ENCODE peak calls at places on chromosomes 5 and 9, in nine cellular contexts. Y is CD8-positive, alpha-beta T cell; F is DND-41; I is BE2C; L is GM23338; V is H9; Q is PC-3; O is HCT116; N is PC-9. K is an unnamed sample. For H3K4me1, the result is how much of the 10 kb centered on the place peaks cover.

GRCh38 chr9:136088939-136089696 is 6.0 kb downstream of the NACC2 start:
- DNase-seq in N (no peak), L (no peak), F (no peak), V (peak), I (peak), Y (no peak), O (no peak), Q (no peak), K (peak)

GRCh38 chr5:107092695-107093094 is 578.0 kb downstream of the EFNA5 start:
- DNase-seq in F (no peak), O (no peak), L (no peak), V (no peak), I (no peak), Q (peak), N (no peak), Y (no peak), K (no peak)

GRCh38 chr5:126335871-126336270 is 87.3 kb upstream of the GRAMD2B start:
- DNase-seq in Q (no peak), V (no peak), O (no peak), Y (no peak), I (no peak), F (no peak), L (no peak), N (no peak), K (no peak)

GRCh38 chr5:36786613-36787012 is 90.0 kb upstream of the NIPBL start:
- DNase-seq in V (no peak), I (no peak), O (no peak), Y (no peak), L (no peak), F (no peak), N (no peak), Q (no peak), K (no peak)

GRCh38 chr5:160799160-160799559 is 52.9 kb downstream of the ATP10B start:
- DNase-seq in L (no peak), I (no peak), F (no peak), O (no peak), N (no peak), V (no peak), Y (no peak), Q (no peak), K (no peak)

GRCh38 chr5:82092-82491 is 9.9 kb upstream of the PLEKHG4B start:
- DNase-seq in I (no peak), V (peak), N (peak), F (no peak), L (peak), Y (no peak), Q (peak), O (no peak), K (no peak)

GRCh38 chr5:65811004-65811403 is 89.0 kb downstream of the NLN start:
- DNase-seq in O (peak), V (no peak), Q (peak), I (no peak), L (no peak), N (no peak), Y (no peak), F (no peak), K (no peak)

GRCh38 chr5:41219655-41220269 is 6.4 kb upstream of the C6 start:
- DNase-seq in O (no peak), V (no peak), F (no peak), Y (no peak), N (no peak), L (no peak), Q (no peak), I (no peak), K (no peak)

GRCh38 chr5:132594170-132594569 is 37.4 kb downstream of the RAD50 start:
- DNase-seq in Y (no peak), N (no peak), V (no peak), F (no peak), O (no peak), Q (no peak), L (no peak), I (no peak), K (no peak)

GRCh38 chr9:35729700-35730485 is 2.1 kb downstream of the TLN1 start:
- DNase-seq in I (peak), L (peak), N (no peak), Y (no peak), V (peak), O (peak), F (peak), Q (peak), K (peak)

GRCh38 chr9:96874947-96875459 is 20.7 kb upstream of the ZNF782 start:
- DNase-seq in V (no peak), I (no peak), Q (peak), N (peak), L (no peak), F (no peak), O (peak), Y (no peak), K (no peak)

GRCh38 chr5:78127875-78128274 is 166.6 kb downstream of the AP3B1 start:
- DNase-seq in Y (no peak), I (peak), V (no peak), F (no peak), N (no peak), Q (no peak), O (no peak), L (peak), K (no peak)

GRCh38 chr9:137589441-137590122 is 730 bp downstream of the ZMYND19 start:
- DNase-seq in N (peak), O (no peak), I (no peak), F (peak), L (peak), V (no peak), Q (no peak), Y (no peak), K (no peak)

GRCh38 chr9:4141201-4141750 is 158.6 kb downstream of the GLIS3 start:
- DNase-seq in Q (peak), F (no peak), I (no peak), Y (no peak), V (no peak), O (no peak), N (peak), L (no peak), K (no peak)

GRCh38 chr9:109717342-109717741 is 62.7 kb upstream of the PALM2AKAP2 start:
- DNase-seq in O (peak), I (no peak), F (no peak), L (no peak), Y (no peak), Q (no peak), V (no peak), N (no peak), K (no peak)

GRCh38 chr9:129142115-129142514 is 30.9 kb downstream of the PTPA start:
- DNase-seq in Q (no peak), O (no peak), N (no peak), F (no peak), Y (no peak), V (no peak), I (no peak), L (no peak), K (no peak)

GRCh38 chr9:129143461-129143927 is 32.3 kb downstream of the PTPA start:
- DNase-seq in F (no peak), Q (no peak), V (peak), L (peak), I (no peak), O (no peak), Y (no peak), N (no peak), K (peak)

GRCh38 chr9:129141066-129142041 is 30.1 kb downstream of the PTPA start:
- DNase-seq in V (peak), L (no peak), N (peak), Q (no peak), O (no peak), Y (no peak), I (no peak), F (no peak), K (no peak)

GRCh38 chr9:129143031-129143441 is 31.8 kb downstream of the PTPA start:
- DNase-seq in L (peak), V (peak), I (peak), Y (peak), O (peak), N (peak), Q (peak), F (peak), K (peak)

DNA sequence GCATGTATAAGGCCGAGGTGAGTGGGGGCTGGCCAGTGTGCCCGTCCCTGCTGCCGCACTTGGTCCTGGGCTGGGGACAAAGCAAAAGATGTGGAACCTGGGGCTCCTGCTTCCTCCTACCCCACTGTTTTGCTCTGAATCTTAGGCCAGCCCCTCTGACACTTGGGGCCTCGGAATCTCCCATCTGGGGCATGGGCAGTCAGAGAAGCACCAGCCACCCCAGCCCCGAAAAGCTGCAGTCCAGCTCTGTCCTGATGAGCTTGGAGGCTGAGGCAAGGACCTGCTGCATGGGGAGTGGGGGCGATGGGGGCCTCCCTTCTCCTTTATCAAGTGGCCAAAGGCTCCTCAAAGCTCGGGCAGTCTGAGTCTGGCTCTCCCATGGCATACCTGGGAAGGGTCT is 31.3 kb downstream of the PTPA start:
- DNase-seq in Q (no peak), I (no peak), N (no peak), O (no peak), L (no peak), V (no peak), F (no peak), Y (no peak), K (no peak)
- H3K4me1 ChIP-seq in Q (under half), I (under half), N (half or more), O (half or more), L (half or more), V (under half), F (under half), Y (under half), K (half or more)

GRCh38 chr5:180673371-180674252 is 24.2 kb upstream of the FLT4 start:
- DNase-seq in Q (no peak), F (no peak), I (no peak), Y (no peak), V (peak), L (peak), O (no peak), N (no peak), K (no peak)
- TF ChIP-seq CTCF in Q (peak), F (peak), I (peak), Y (no peak), V (peak), L (peak), O (no peak), N (no peak), K (no peak)

DNA sequence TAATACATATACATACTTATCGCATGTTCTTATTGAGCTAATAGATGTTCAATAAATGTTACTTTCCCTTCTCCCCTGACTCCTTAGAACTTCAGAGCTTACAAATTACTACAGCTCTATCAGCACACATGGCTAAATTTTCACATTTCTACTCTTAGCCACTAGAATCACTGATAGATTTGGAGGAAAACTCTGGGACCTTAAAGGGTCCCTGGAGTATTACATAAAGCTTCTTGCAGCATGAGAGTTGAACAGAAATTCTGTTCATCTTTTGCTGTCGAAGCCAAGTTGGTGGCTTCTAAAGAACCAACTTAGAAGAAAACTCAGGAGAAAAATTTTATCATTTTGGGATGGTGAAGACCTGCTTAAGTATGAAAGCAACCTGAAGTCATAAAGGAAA is 15.5 kb downstream of the B4GALT1 start:
- DNase-seq in N (no peak), F (no peak), V (no peak), O (no peak), Q (no peak), L (no peak), I (no peak), Y (no peak), K (no peak)
- H3K4me1 ChIP-seq in N (under half), F (under half), V (under half), O (under half), Q (under half), L (under half), I (under half), Y (half or more), K (half or more)

GRCh38 chr5:33297760-33298216 is 143.0 kb upstream of the TARS1 start:
- DNase-seq in V (peak), O (no peak), F (no peak), Y (no peak), N (no peak), I (peak), L (peak), Q (no peak), K (no peak)

GRCh38 chr5:33300209-33300742 is 140.5 kb upstream of the TARS1 start:
- DNase-seq in Y (no peak), F (no peak), L (no peak), I (no peak), Q (no peak), O (no peak), N (no peak), V (no peak), K (no peak)

GRCh38 chr5:33303696-33304095 is 137.1 kb upstream of the TARS1 start:
- DNase-seq in I (no peak), N (no peak), Q (no peak), V (no peak), Y (no peak), O (no peak), F (no peak), L (no peak), K (no peak)

GRCh38 chr5:33305530-33305929 is 135.2 kb upstream of the TARS1 start:
- DNase-seq in I (no peak), V (no peak), O (no peak), N (no peak), Y (no peak), F (no peak), L (no peak), Q (no peak), K (no peak)

DNA sequence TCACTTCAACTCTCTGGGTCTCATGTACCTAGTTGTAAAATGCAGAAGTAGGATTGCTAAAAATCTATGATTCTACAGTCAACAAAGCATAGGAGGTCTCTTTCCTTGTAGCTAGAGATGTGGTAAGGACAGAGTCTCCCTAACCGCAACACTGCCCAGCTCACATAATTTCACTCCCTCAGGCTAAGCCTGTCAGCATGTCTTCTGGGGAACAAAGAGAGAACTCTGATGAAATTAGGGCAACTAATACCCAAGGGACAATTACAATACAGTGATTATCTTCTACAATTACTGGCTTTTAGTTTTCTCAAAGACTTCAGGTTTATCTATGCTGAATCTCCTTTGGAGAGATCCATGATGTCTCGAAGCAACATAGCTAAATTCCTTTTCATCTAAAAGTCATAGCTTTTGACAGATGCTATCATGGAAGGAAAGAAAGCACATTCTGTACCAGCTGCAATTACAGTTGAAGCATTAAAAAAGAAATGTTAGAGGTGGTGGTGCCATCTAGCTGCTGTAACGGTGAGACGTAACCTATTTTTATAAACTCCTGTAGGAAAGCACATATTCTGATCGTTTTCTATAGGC is 141.1 kb upstream of the TARS1 start:
- DNase-seq in Y (no peak), Q (peak), O (peak), N (peak), L (peak), I (no peak), V (no peak), F (no peak), K (no peak)
- TF ChIP-seq CTCF in Y (no peak), Q (peak), O (peak), N (peak), L (peak), I (peak), V (peak), F (peak), K (peak)

GRCh38 chr5:90739567-90739966 is 181.0 kb downstream of the ADGRV1 start:
- DNase-seq in Q (no peak), F (no peak), O (no peak), V (no peak), Y (no peak), L (no peak), I (no peak), N (no peak), K (no peak)

GRCh38 chr5:90746119-90746518 is 187.5 kb downstream of the ADGRV1 start:
- DNase-seq in Y (no peak), F (no peak), O (no peak), N (no peak), I (no peak), L (no peak), V (no peak), Q (no peak), K (no peak)

GRCh38 chr5:90740244-90740799 is 181.7 kb downstream of the ADGRV1 start:
- DNase-seq in Y (no peak), L (peak), Q (no peak), F (no peak), I (no peak), V (no peak), O (no peak), N (no peak), K (no peak)

DNA sequence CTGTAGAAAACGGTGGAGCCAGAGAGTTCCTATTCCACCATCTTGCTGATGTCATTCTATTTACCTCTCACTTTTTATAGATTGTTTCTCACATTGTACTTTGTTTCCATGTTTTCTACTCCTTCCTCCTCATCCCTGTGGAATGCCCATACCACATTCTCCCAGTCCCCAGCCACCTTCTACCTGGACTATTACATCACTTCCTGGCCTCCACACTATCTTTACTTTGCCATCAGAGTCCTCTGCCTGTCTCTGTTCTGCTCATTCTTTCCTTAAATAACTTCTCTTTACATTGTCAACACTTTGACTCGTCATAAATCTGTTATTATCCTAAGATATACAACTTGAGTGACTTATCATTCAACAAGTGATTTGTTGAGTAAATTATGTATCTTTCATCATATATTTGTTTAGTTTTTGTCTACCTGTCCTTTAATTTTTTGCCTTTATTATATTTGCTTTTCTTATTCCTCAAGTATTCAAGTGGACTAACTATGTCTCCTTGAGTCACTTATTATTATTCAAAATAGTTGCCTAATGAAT is 182.5 kb downstream of the ADGRV1 start:
- DNase-seq in V (no peak), Q (peak), Y (no peak), I (no peak), F (no peak), N (no peak), O (no peak), L (no peak), K (no peak)
- H3K4me1 ChIP-seq in V (under half), Q (under half), Y (under half), I (under half), F (under half), N (under half), O (under half), L (under half), K (under half)